ENCODE peak calls at places on chromosomes 7 and 10, in seven cellular contexts. E, Q, D, N, T, G and O are unnamed samples. For H3K27me3 and H3K4me1, the result is how much of the 10 kb centered on the place peaks cover.

GRCh38 chr10:73773152-73773879 is 8.5 kb upstream of the CHCHD1 start:
- DNase-seq in D (no peak), Q (no peak), T (no peak), N (no peak), G (no peak), E (no peak), O (no peak)

GRCh38 chr10:42866115-42866995 is 83.8 kb downstream of the BMS1 start:
- DNase-seq in N (peak), Q (peak), E (peak), G (peak), D (peak), T (peak), O (peak)

GRCh38 chr7:18866359-18867036 is 250.9 kb downstream of the TWIST1 start:
- DNase-seq in E (no peak), Q (no peak), D (no peak), T (peak), G (no peak), N (peak), O (peak)

GRCh38 chr7:66050990-66051424 is 24.6 kb upstream of the ASL start:
- DNase-seq in D (no peak), N (no peak), G (no peak), Q (no peak), T (no peak), E (no peak), O (no peak)

GRCh38 chr7:3892686-3893085 is 591.6 kb downstream of the SDK1 start:
- DNase-seq in Q (no peak), N (no peak), D (no peak), G (no peak), E (no peak), T (no peak), O (no peak)

GRCh38 chr7:78479348-78479747 is 680.8 kb downstream of the PHTF2 start:
- DNase-seq in E (no peak), N (no peak), T (no peak), D (no peak), G (no peak), Q (no peak), O (no peak)

GRCh38 chr10:11448545-11449244 is 162.8 kb downstream of the USP6NL start:
- DNase-seq in T (no peak), D (no peak), Q (no peak), E (no peak), N (no peak), G (no peak), O (no peak)

GRCh38 chr10:86353506-86354485 is 12.8 kb downstream of the GRID1 start:
- DNase-seq in Q (no peak), E (peak), G (no peak), N (peak), D (no peak), T (no peak), O (no peak)

GRCh38 chr7:140696024-140696678 is 357 bp upstream of the NDUFB2 start:
- DNase-seq in N (peak), E (peak), G (no peak), Q (peak), T (peak), D (peak), O (peak)

GRCh38 chr7:19001854-19002253 is 115.6 kb downstream of the TWIST1 start:
- DNase-seq in T (no peak), N (no peak), Q (no peak), D (no peak), E (no peak), G (no peak), O (no peak)

GRCh38 chr7:30842542-30843451 is 68.9 kb upstream of the AQP1 start:
- DNase-seq in N (no peak), D (no peak), Q (no peak), G (no peak), E (no peak), T (peak), O (no peak)

GRCh38 chr7:81211617-81212016 is 292.8 kb upstream of the SEMA3C start:
- DNase-seq in Q (no peak), G (no peak), E (no peak), T (no peak), D (no peak), N (no peak), O (no peak)

GRCh38 chr10:26486985-26487850 is 49.1 kb downstream of the APBB1IP start:
- DNase-seq in E (no peak), N (no peak), G (peak), Q (no peak), T (peak), D (no peak), O (peak)

GRCh38 chr10:35735412-35735811 is 93.3 kb upstream of the FZD8 start:
- DNase-seq in N (no peak), E (no peak), Q (no peak), G (no peak), D (no peak), T (no peak), O (no peak)

GRCh38 chr10:99304027-99304856 is 24.9 kb upstream of the CNNM1 start:
- DNase-seq in Q (no peak), T (no peak), G (no peak), D (no peak), N (no peak), E (no peak), O (no peak)

GRCh38 chr7:65475734-65476319 is 102.2 kb downstream of the ZNF92 start:
- DNase-seq in E (no peak), G (no peak), D (no peak), Q (no peak), T (peak), N (no peak), O (no peak)

GRCh38 chr7:152366662-152367061 is 69.1 kb downstream of the KMT2C start:
- DNase-seq in G (no peak), T (peak), N (peak), Q (no peak), D (no peak), E (peak), O (no peak)

GRCh38 chr10:103278862-103279298 is 1.9 kb downstream of the INA start:
- DNase-seq in N (peak), Q (peak), E (peak), G (no peak), T (peak), D (peak), O (no peak)

GRCh38 chr7:107528461-107528860 is 35.3 kb downstream of the COG5 start:
- DNase-seq in T (no peak), Q (no peak), E (no peak), G (no peak), D (no peak), N (no peak), O (no peak)

GRCh38 chr10:129093641-129094040 is 373.4 kb upstream of the MGMT start:
- DNase-seq in E (no peak), N (no peak), D (no peak), G (no peak), Q (no peak), T (no peak), O (no peak)

GRCh38 chr7:143463556-143463955 is 14.1 kb upstream of the TAS2R41 start:
- DNase-seq in N (no peak), E (no peak), Q (no peak), D (no peak), G (no peak), T (no peak), O (no peak)

GRCh38 chr10:95478185-95478584 is 83.0 kb downstream of the SORBS1 start:
- DNase-seq in D (no peak), T (no peak), Q (no peak), N (no peak), E (no peak), G (no peak), O (no peak)

GRCh38 chr10:5043716-5044115 is 40.1 kb upstream of the AKR1C2 start:
- DNase-seq in N (no peak), T (peak), G (no peak), Q (no peak), E (no peak), D (no peak), O (no peak)

GRCh38 chr10:5042922-5043321 is 39.3 kb upstream of the AKR1C2 start:
- DNase-seq in G (no peak), D (no peak), E (no peak), T (no peak), Q (no peak), N (no peak), O (no peak)

GRCh38 chr10:5040010-5040635 is 36.5 kb upstream of the AKR1C2 start:
- DNase-seq in E (no peak), D (no peak), T (no peak), N (no peak), G (no peak), Q (no peak), O (no peak)

GRCh38 chr10:5040781-5041470 is 37.3 kb upstream of the AKR1C2 start:
- DNase-seq in N (no peak), Q (no peak), D (no peak), G (no peak), T (no peak), E (no peak), O (no peak)

GRCh38 chr10:5041471-5042023 is 37.9 kb upstream of the AKR1C2 start:
- DNase-seq in Q (no peak), N (no peak), G (no peak), D (no peak), E (no peak), T (no peak), O (no peak)
- H3K4me3 ChIP-seq in Q (no peak), N (peak), G (no peak), D (no peak), E (peak), T (no peak), O (no peak)

DNA sequence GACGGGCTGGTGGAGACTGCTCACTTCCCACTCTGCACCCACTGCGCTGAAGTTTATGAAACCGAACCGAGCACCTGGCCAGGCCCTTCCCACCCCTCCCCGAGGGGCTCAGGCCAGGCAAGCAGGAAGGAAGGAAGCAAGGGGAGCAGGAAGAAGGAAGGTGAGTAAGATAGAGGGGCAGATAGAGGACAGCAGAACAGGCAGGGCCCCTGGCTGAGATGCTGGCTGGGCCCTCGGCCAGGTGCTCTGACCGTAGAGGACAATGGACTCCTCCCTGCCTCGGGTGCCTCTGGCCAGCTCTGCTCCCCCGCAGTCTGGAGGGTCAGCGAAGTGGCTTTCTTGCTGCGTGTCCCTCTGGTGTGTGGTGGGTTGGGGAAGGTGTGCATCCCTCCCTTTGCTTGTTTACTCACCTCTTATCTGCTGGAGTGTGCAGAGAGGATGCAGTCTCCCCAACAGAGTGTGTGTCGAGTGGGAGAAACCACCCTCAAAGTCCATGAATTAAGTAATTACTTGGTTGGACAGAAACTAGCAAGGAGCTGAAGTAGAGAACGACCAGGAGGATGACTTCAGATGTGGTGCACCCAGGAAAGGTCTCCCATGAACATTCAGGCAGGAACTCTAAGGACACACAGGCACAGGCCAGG is 82.8 kb upstream of the PPP2R2D start:
- DNase-seq in G (no peak), D (no peak), T (no peak), Q (no peak), E (peak), N (peak), O (no peak)
- H3K27me3 ChIP-seq in G (under half), D (under half), T (under half), Q (under half), E (under half), N (under half), O (under half)

GRCh38 chr7:55527314-55527713 is 45.0 kb downstream of the VOPP1 start:
- DNase-seq in N (no peak), G (no peak), D (no peak), T (no peak), E (no peak), Q (no peak), O (no peak)
- H3K4me1 ChIP-seq in N (half or more), G (under half), D (under half), T (under half), E (under half), Q (half or more), O (under half)

GRCh38 chr10:15859531-15859864 is 809 bp downstream of the MINDY3 start:
- DNase-seq in D (no peak), E (no peak), T (no peak), Q (no peak), G (no peak), N (no peak), O (no peak)

GRCh38 chr10:15859865-15860691 is at the start of gene MINDY3:
- DNase-seq in D (peak), Q (peak), G (peak), N (peak), E (peak), T (peak), O (peak)

GRCh38 chr10:15856328-15857000 is 3.8 kb downstream of the MINDY3 start:
- DNase-seq in D (no peak), Q (no peak), T (no peak), E (no peak), N (no peak), G (no peak), O (no peak)

GRCh38 chr10:15858895-15859294 is 1.4 kb downstream of the MINDY3 start:
- DNase-seq in E (no peak), D (no peak), G (no peak), Q (no peak), T (no peak), N (no peak), O (no peak)

DNA sequence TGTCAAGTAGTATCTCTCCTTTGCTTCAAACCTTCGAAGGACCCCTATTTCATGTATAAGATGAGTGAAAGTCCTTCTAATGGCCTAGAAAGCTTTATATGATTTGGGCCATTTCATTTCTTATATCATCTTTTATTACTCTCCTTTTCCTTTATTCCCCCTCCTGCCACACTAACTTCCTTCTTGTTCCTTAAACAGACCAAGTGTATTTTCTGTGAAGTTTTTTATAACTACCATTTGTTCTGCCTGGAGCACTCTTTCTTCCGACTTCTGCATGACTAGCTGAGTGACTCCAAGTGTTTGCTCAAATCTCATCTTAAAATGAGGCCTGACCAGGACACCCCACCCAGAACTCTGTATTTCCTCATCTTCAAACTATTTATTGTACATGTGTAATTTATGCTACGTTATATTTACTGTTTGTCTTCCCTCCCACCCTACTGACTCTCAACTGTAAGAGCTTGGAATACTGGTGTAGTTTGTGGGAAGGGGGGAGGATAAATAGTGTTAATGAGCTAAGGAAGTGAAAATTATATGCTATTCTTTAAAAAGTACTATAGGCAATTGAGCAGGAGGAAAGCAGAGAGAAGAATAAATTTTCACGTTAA is 3.2 kb downstream of the MINDY3 start:
- DNase-seq in E (no peak), N (no peak), D (no peak), Q (no peak), G (no peak), T (no peak), O (no peak)
- H3K4me3 ChIP-seq in E (no peak), N (no peak), D (no peak), Q (no peak), G (no peak), T (no peak), O (no peak)

DNA sequence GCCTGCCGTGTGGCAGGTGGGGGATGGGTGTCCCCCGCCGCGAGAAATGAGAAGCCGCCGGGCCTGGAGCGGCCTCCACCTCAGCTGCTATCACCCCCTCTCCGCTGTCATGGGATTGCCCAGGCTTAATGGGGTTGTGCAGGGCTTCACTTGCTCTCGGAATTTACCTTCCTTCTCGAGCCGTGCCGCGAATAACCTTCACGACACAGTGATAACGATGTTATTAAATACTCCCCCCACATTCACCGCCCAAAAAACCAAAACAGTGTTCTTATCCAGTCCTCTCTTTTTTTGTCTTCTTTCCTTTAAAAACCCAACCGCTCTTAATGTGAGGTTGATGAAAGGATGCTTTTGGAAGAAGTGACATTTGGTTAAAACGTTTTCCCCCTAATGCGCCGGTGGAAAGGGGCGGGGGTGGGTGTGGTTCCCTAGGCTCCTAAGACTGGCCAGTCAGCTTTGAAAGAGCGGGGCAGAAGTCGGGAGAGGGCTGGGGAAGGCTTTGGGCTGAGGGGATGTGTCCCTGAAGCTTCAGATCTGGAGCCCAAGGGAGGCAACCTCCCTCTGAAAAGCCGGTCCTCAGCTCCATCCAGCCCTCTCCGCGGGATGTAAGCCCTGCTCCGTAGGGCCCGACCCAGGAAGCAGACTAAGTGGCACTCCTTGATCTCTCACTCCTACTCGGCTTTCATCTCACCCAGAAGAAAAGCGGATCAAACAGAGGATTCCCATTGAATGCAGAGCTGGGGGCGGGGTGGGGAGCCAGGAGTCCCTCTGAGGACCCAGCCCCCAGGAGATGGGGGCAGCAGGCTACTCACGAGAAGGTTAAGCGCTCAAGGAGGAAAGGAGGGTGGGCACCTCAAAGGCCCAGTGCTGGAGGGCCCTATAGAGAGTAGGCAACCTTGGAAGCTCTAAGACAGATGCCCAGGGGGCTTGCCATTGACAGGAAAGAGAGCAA is 2.5 kb upstream of the EVX1 start:
- DNase-seq in N (no peak), E (no peak), T (no peak), G (no peak), D (no peak), Q (no peak), O (no peak)
- H3K27me3 ChIP-seq in N (under half), E (under half), T (half or more), G (under half), D (half or more), Q (half or more), O (half or more)

GRCh38 chr7:7117935-7118586 is 64.3 kb upstream of the C1GALT1 start:
- DNase-seq in Q (no peak), N (no peak), E (no peak), T (no peak), D (no peak), G (no peak), O (no peak)
- H3K4me1 ChIP-seq in Q (under half), N (under half), E (under half), T (under half), D (under half), G (under half), O (under half)

GRCh38 chr7:27106906-27107250 is 4.4 kb upstream of the HOXA2 start:
- DNase-seq in D (no peak), Q (no peak), T (no peak), G (no peak), E (no peak), N (no peak), O (no peak)

GRCh38 chr7:27104244-27105149 is 2.0 kb upstream of the HOXA2 start:
- DNase-seq in T (no peak), G (no peak), N (no peak), E (no peak), D (no peak), Q (no peak), O (no peak)

GRCh38 chr7:27106181-27106905 is 3.9 kb upstream of the HOXA2 start:
- DNase-seq in D (no peak), T (no peak), E (peak), G (no peak), N (peak), Q (peak), O (no peak)

GRCh38 chr7:27103489-27104226 is 1.2 kb upstream of the HOXA2 start:
- DNase-seq in T (peak), Q (no peak), G (no peak), D (no peak), N (no peak), E (no peak), O (no peak)

DNA sequence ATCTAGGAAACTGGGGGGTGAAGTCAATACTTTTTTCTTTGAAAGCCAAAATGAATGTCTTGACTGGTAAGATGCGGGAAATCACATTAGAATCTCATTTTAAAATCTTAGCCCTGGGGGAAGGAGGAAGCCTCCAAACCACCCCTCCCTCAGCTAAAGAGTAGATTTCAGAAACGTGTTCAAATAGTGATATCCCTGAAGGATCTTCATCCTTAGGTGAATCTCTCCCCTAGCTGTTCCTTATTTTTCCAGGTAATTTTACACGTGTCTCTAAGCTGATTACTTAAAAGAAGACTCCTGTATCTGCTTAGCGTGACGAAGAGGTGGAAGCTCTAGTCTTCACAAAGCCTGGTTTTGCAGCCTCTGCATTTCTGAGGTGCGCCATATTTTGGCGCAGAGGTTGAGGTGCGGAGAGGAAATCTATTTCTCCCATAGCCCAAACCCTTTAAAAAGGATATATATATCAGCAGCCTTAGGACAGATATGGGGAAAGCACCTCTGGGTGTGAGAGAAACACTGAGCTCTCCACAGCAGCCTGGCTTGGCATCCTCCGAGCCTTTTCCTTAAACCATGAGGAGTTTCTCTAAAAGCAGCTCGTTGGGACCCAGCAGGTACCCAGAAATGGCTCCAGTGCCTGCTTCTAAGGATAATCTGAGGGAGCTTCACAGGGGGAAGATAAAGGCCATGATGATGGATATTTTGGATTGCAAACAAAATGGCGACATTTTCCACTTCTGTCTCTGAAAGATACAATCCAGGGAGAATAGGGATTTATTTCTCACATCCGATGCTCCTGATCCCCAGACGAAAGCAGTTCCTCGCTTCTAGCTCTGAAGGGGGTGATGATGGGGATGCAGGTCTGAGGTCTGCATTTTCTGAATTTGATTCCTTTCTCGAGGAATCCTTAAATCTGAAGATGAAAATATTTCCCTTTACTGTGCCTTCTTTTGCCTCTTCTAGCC is 3.0 kb upstream of the HOXA2 start:
- DNase-seq in D (no peak), T (no peak), E (no peak), G (no peak), Q (no peak), N (no peak), O (no peak)
- H3K4me3 ChIP-seq in D (no peak), T (no peak), E (no peak), G (no peak), Q (no peak), N (peak), O (no peak)